ENCODE peak calls at places on chromosome 4, in seven cellular contexts. N is mesendoderm, T is Right ventricle myocardium superior, U is EL, F is neural crest cell, I is left kidney, J is immature natural killer cell. G is an unnamed sample.

GRCh38 chr4:5009796-5010195 is 9.5 kb downstream of the CYTL1 start:
- DNase-seq in I (no peak), N (no peak), J (no peak), U (no peak), F (no peak), T (no peak), G (no peak)

GRCh38 chr4:74536557-74536956 is 91.6 kb downstream of the AREG start:
- DNase-seq in U (no peak), N (no peak), I (no peak), F (no peak), J (no peak), T (no peak), G (no peak)

GRCh38 chr4:87589531-87589930 is 18.8 kb upstream of the DSPP start:
- DNase-seq in J (no peak), I (peak; percentile 19), U (peak; percentile 95), N (peak; percentile 77), F (no peak), T (no peak), G (no peak)

GRCh38 chr4:16721618-16722291 is 176.7 kb downstream of the LDB2 start:
- DNase-seq in T (no peak), I (no peak), U (peak; percentile 87), N (no peak), J (no peak), F (no peak), G (no peak)

GRCh38 chr4:8297691-8298485 is 28.3 kb downstream of the HTRA3 start:
- DNase-seq in I (no peak), U (no peak), N (no peak), F (no peak), J (no peak), T (peak; percentile 30), G (no peak)

GRCh38 chr4:73617256-73617655 is 3.0 kb downstream of the RASSF6 start:
- DNase-seq in T (no peak), I (no peak), U (no peak), J (no peak), N (no peak), F (no peak), G (no peak)

GRCh38 chr4:89171176-89171575 is 59.8 kb downstream of the TIGD2 start:
- DNase-seq in J (no peak), F (no peak), T (no peak), I (no peak), U (no peak), N (no peak), G (no peak)

GRCh38 chr4:125168531-125168930 is 146.2 kb upstream of the FAT4 start:
- DNase-seq in T (no peak), U (peak; percentile 58), J (no peak), N (no peak), I (no peak), F (no peak), G (no peak)

GRCh38 chr4:206054-206453 is 81.8 kb downstream of the ZNF718 start:
- DNase-seq in J (no peak), F (no peak), T (no peak), N (no peak), I (no peak), U (no peak), G (no peak)

GRCh38 chr4:169351860-169352259 is 81.1 kb upstream of the SH3RF1 start:
- DNase-seq in J (no peak), I (peak; percentile 58), F (no peak), U (no peak), T (no peak), N (no peak), G (no peak)

GRCh38 chr4:18020671-18021469 is 685 bp downstream of the LCORL start:
- DNase-seq in I (peak; percentile 94), T (peak; percentile 79), J (peak; percentile 61), N (peak; percentile 91), F (peak; percentile 53), U (peak; percentile 86), G (peak; percentile 39)

GRCh38 chr4:146113171-146113570 is 62.3 kb upstream of the LSM6 start:
- DNase-seq in T (no peak), F (no peak), I (no peak), J (no peak), N (no peak), U (no peak), G (no peak)

G was measured in naive B cell.